ENCODE peak calls at places on chromosomes 11 and 22, in four cellular contexts. Q is GM12878, V is HL-60, O is K562. J is an unnamed sample.

GRCh38 chr22:22086501-22087158 is 104.0 kb upstream of the TOP3B start:
- DNase-seq in Q (no peak), V (no peak), O (no peak), J (no peak)

GRCh38 chr11:115297330-115297729 is 206.9 kb downstream of the CADM1 start:
- DNase-seq in Q (no peak), V (no peak), O (no peak), J (no peak)

GRCh38 chr22:18110194-18110943 is at the start of gene TUBA8:
- DNase-seq in Q (no peak), V (peak; percentile 18), O (no peak), J (peak; percentile 39)

GRCh38 chr11:24575392-24575791 is 78.5 kb downstream of the LUZP2 start:
- DNase-seq in Q (no peak), V (no peak), O (no peak), J (no peak)

GRCh38 chr11:130068986-130069683 is 559 bp upstream of the APLP2 start:
- DNase-seq in Q (no peak), V (peak; percentile 56), O (no peak), J (no peak)

GRCh38 chr11:38014405-38014804 is 1416.4 kb upstream of the RAG2 start:
- DNase-seq in Q (no peak), V (no peak), O (no peak), J (no peak)

GRCh38 chr22:30606455-30607299 is at the start of gene TCN2:
- DNase-seq in Q (no peak), V (peak; percentile 66), O (peak; percentile 49), J (no peak)

GRCh38 chr22:25514436-25514835 is 50.0 kb upstream of the GRK3 start:
- DNase-seq in Q (no peak), V (no peak), O (no peak), J (no peak)

GRCh38 chr11:86484164-86484794 is 109.6 kb downstream of the CCDC81 start:
- DNase-seq in Q (no peak), V (no peak), O (peak; percentile 75), J (no peak)

GRCh38 chr22:44570476-44571445 is 72.7 kb upstream of the RTL6 start:
- DNase-seq in Q (no peak), V (no peak), O (no peak), J (no peak)

GRCh38 chr11:57787920-57788716 is 26.5 kb downstream of the CTNND1 start:
- DNase-seq in Q (peak; percentile 70), V (peak; percentile 92), O (no peak), J (peak; percentile 22)

GRCh38 chr11:73269353-73270088 is 2.6 kb upstream of the P2RY6 start:
- DNase-seq in Q (no peak), V (no peak), O (no peak), J (no peak)

GRCh38 chr11:7576671-7577225 is 62.9 kb downstream of the PPFIBP2 start:
- DNase-seq in Q (no peak), V (no peak), O (no peak), J (no peak)

GRCh38 chr11:97620012-97620411 is 1230.2 kb downstream of the JRKL start:
- DNase-seq in Q (no peak), V (no peak), O (no peak), J (no peak)

GRCh38 chr22:48940988-48941902 is 886.4 kb downstream of the BRD1 start:
- DNase-seq in Q (no peak), V (no peak), O (no peak), J (no peak)

GRCh38 chr11:91081440-91082088 is 858.7 kb upstream of the CHORDC1 start:
- DNase-seq in Q (no peak), V (no peak), O (no peak), J (no peak)

GRCh38 chr11:71173709-71174108 is 78.7 kb downstream of the SHANK2 start:
- DNase-seq in Q (no peak), V (no peak), O (no peak), J (no peak)

GRCh38 chr11:45930031-45930794 is 7.8 kb downstream of the LARGE2 start:
- DNase-seq in Q (peak; percentile 88), V (peak; percentile 82), O (no peak), J (peak; percentile 91)
- TF ChIP-seq SPI1 in Q (no peak), V (no peak), O (no peak), J (no peak)

GRCh38 chr11:63870351-63871197 is 31.7 kb downstream of the MARK2 start:
- DNase-seq in Q (no peak), V (no peak), O (no peak), J (no peak)
- TF ChIP-seq SPI1 in Q (no peak), V (no peak), O (no peak), J (no peak)

DNA sequence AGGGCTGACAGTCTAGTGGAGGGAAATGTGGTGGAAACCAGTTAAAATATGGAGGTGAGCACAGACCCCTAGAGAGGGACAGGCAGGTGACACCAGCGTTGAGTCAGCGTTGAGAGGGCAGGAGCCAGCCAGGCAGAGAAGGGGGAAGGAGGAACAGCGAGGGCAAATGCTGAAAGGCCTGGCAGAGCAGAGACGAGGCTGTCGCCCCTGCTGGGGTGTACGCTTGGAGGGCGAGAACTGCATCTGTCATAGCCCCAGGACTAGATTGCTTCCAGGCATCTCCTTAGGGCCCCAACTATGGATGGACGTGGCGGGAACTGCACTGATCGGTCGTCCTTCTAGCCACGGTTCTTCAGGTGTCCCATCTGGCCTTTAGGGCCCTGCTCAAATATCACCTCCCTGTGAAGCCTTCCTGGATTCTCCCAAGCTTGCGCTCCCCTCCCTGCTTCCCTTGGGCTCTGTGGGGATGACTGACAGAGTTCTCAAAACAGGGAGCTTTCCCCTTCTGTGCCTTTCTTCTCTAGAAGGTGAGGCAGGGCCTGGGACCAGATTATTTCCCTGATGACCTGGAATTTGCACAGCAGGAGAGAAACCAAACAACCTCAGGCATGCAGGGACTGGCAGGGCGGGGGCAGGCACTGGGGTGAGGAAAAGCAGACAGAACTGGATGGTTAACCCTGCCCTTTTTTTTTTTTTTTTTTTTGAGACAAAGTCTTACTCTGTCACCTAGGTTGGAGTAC is 11.1 kb downstream of the SYNGR1 start:
- DNase-seq in Q (no peak), V (no peak), O (no peak), J (no peak)
- TF ChIP-seq SPI1 in Q (no peak), V (no peak), O (no peak), J (no peak)

GRCh38 chr11:82680252-82680651 is 53.4 kb downstream of the FAM181B start:
- DNase-seq in Q (no peak), V (no peak), O (no peak), J (no peak)
- TF ChIP-seq SPI1 in Q (no peak), V (no peak), O (no peak), J (no peak)

GRCh38 chr11:105297463-105297862 is 157.9 kb upstream of the CARD18 start:
- DNase-seq in Q (no peak), V (no peak), O (no peak), J (no peak)
- TF ChIP-seq SPI1 in Q (no peak), V (no peak), O (no peak), J (no peak)

DNA sequence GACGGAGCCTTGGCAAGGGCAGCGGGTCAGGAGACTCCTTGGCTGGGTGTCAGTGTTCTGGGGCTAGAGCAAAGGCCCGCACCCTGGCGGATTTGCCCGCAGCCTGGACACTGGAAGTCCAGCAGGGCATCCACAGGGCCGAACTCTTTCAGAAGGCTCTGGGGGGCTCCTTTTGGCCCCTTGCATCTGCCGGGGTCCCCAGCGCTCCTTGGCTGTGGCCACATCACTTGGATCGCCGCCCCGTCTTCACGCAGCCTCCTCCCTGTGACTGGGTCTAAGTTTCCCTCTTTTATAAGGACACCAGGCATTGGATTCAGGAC is 20.0 kb downstream of the MUC5AC start:
- DNase-seq in Q (no peak), V (no peak), O (no peak), J (no peak)
- TF ChIP-seq SPI1 in Q (no peak), V (no peak), O (no peak), J (no peak)

GRCh38 chr11:68684385-68685356 is at the start of gene GAL:
- DNase-seq in Q (no peak), V (no peak), O (peak; percentile 82), J (no peak)

GRCh38 chr11:68685656-68686380 is 1.5 kb downstream of the GAL start:
- DNase-seq in Q (no peak), V (no peak), O (no peak), J (no peak)

GRCh38 chr11:68682531-68682931 is 1.8 kb upstream of the GAL start:
- DNase-seq in Q (no peak), V (no peak), O (no peak), J (no peak)

GRCh38 chr11:68683952-68684384 is 376 bp upstream of the GAL start:
- DNase-seq in Q (no peak), V (no peak), O (no peak), J (no peak)

GRCh38 chr11:68683086-68683951 is 1.0 kb upstream of the GAL start:
- DNase-seq in Q (no peak), V (no peak), O (no peak), J (no peak)
- TF ChIP-seq SPI1 in Q (no peak), V (no peak), O (no peak), J (no peak)

DNA sequence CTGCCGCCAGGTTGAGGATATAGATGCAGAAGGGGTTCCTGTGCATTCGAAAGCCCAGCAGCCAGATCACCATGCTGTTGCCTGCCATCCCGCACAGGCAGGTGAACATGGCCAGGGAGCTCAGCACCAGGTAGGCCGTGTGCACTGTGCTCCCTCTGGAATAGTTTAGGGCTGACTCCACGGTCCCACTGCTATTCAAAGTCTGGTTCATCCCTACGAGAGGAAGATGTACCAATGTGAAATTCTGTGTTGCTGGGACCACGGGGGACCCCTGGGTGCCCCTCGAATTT is at the start of gene MRGPRD:
- DNase-seq in Q (no peak), V (no peak), O (no peak), J (no peak)
- TF ChIP-seq SPI1 in Q (no peak), V (no peak), O (no peak), J (no peak)

DNA sequence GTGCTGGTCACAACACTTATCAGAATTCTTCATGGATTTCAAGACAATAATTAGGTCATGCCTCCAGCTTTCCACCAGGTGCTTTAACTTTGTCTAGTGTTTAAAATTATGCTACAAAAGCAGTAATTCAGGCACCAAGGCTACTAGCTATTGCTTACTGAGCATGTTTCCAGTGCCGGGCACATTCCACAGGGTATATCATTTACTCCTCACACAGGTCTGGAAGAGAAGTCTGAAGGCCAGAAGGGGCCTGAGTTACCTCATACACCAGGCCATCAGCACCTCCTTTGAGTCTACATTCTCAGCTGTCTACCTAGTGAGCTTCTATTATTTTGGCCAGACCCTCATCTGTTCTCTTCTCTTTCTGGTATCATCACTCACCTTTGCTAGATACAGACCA is 41.7 kb upstream of the LMO2 start:
- DNase-seq in Q (no peak), V (no peak), O (no peak), J (no peak)
- TF ChIP-seq SPI1 in Q (no peak), V (no peak), O (no peak), J (no peak)

J was measured in GM12891.